ENCODE peak calls at places on chromosomes 16 and 17, in six cellular contexts. P, I, T, D, W and H are unnamed samples.
A peak's percentile ranks its signal among the peaks of the same experiment; 100 is the strongest.

GRCh38 chr16:87431926-87432325 is 39.8 kb downstream of the MAP1LC3B start:
- DNase-seq in P (no peak), I (no peak), T (no peak), D (no peak), W (no peak), H (no peak)

GRCh38 chr17:50514936-50515702 is 6.9 kb downstream of the MYCBPAP start:
- DNase-seq in P (peak; percentile 55), I (peak; percentile 61), T (no peak), D (no peak), W (no peak), H (no peak)

GRCh38 chr17:75970011-75970523 is 8.9 kb downstream of the ACOX1 start:
- DNase-seq in P (no peak), I (no peak), T (no peak), D (no peak), W (no peak), H (no peak)

GRCh38 chr16:19033761-19034160 is 33.7 kb upstream of the COQ7 start:
- DNase-seq in P (no peak), I (no peak), T (no peak), D (no peak), W (no peak), H (no peak)

GRCh38 chr17:37642706-37643105 is 540 bp downstream of the DDX52 start:
- DNase-seq in P (no peak), I (no peak), T (no peak), D (no peak), W (no peak), H (no peak)

GRCh38 chr16:1142911-1143310 is 10.0 kb upstream of the CACNA1H start:
- DNase-seq in P (no peak), I (no peak), T (no peak), D (no peak), W (no peak), H (no peak)

GRCh38 chr16:5490499-5490898 is 392.9 kb upstream of the EEF2KMT start:
- DNase-seq in P (peak; percentile 82), I (peak; percentile 87), T (no peak), D (peak; percentile 78), W (peak; percentile 6), H (no peak)

GRCh38 chr16:87388818-87389134 is 3.4 kb upstream of the MAP1LC3B start:
- DNase-seq in P (no peak), I (no peak), T (no peak), D (no peak), W (no peak), H (no peak)

GRCh38 chr16:19419691-19420060 is 2.0 kb downstream of the TMC5 start:
- DNase-seq in P (no peak), I (no peak), T (no peak), D (no peak), W (no peak), H (no peak)

GRCh38 chr16:75288596-75289120 is 37.2 kb upstream of the BCAR1 start:
- DNase-seq in P (no peak), I (no peak), T (no peak), D (no peak), W (no peak), H (no peak)

GRCh38 chr17:60902399-60902798 is 224.7 kb downstream of the BCAS3 start:
- DNase-seq in P (no peak), I (no peak), T (no peak), D (no peak), W (no peak), H (no peak)

GRCh38 chr17:5644065-5644464 is 59.8 kb upstream of the NLRP1 start:
- DNase-seq in P (no peak), I (no peak), T (no peak), D (no peak), W (no peak), H (no peak)

GRCh38 chr16:54072237-54072636 is 214.3 kb downstream of the IRX3 start:
- DNase-seq in P (peak; percentile 36), I (no peak), T (no peak), D (no peak), W (no peak), H (no peak)

GRCh38 chr17:31533546-31534155 is 142.2 kb downstream of the RAB11FIP4 start:
- DNase-seq in P (peak; percentile 66), I (peak; percentile 93), T (no peak), D (peak; percentile 62), W (no peak), H (no peak)

GRCh38 chr17:41547378-41547841 is 19.3 kb upstream of the KRT19 start:
- DNase-seq in P (peak; percentile 38), I (peak; percentile 70), T (peak; percentile 54), D (no peak), W (no peak), H (no peak)

GRCh38 chr17:19424934-19425868 is 14.2 kb downstream of the RNF112 start:
- DNase-seq in P (no peak), I (no peak), T (no peak), D (no peak), W (no peak), H (no peak)

GRCh38 chr16:1379054-1379862 is 27.5 kb downstream of the GNPTG start:
- DNase-seq in P (peak; percentile 92), I (peak; percentile 91), T (peak; percentile 58), D (peak; percentile 52), W (peak; percentile 85), H (peak; percentile 91)

GRCh38 chr17:81685108-81685507 is 1.3 kb downstream of the HGS start:
- DNase-seq in P (no peak), I (peak; percentile 52), T (no peak), D (no peak), W (no peak), H (no peak)

GRCh38 chr16:57859331-57859730 is 57.0 kb upstream of the KIFC3 start:
- DNase-seq in P (peak; percentile 79), I (peak; percentile 89), T (no peak), D (peak; percentile 38), W (no peak), H (no peak)

GRCh38 chr16:90020260-90020837 is 1.1 kb upstream of the DBNDD1 start:
- DNase-seq in P (no peak), I (no peak), T (no peak), D (no peak), W (no peak), H (no peak)
- H3K27ac ChIP-seq in P (no peak overlapping the region), I (peak overlapping the region; percentile 61), T (no peak overlapping the region), D (no peak overlapping the region), W (no peak overlapping the region), H (no peak overlapping the region)

GRCh38 chr17:7393613-7394451 is 493 bp downstream of the PLSCR3 start:
- DNase-seq in P (peak; percentile 85), I (peak; percentile 90), T (peak; percentile 31), D (peak; percentile 61), W (no peak), H (no peak)
- TF ChIP-seq CTCF in P (peak; percentile 40), I (peak; percentile 63), T (no peak), D (peak; percentile 10), W (no peak), H (no peak)

DNA sequence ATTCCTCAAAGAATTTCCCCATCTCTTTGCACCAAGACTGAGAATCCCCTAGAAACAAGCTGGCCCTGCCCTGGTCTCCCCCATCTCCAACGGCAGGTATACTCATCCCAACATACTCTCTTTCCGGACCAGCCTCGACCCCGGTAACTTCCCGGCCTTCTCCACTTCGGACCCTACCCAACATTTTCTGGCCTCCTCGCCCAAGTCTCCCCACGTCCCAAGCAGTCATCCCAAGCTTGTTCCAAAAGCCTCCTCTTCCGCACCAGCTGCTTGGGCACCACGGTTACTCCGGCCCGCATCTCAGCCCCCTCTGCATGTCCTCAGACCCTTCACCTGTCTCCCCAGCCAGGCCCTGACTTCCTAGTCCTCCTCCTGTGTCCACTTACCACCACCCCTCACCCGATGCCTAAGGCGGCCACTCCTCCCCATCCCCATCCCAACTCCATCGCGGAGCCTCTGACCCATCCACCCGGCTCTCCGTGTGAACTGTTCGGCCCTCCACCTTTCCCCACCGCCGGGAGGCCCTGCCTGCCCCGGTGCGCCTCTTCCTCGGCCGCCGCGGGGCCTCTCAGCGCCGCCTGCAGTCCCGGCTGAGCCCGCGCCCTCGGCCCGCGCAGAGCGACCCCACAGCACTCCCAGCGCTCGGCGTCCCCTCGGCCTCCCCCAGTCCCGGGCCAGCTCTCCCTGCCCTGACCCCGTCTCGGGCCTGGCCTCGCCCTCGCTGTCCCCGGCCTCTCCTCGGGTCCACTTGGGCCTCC is 993 bp downstream of the PITPNA start:
- DNase-seq in P (peak; percentile 67), I (peak; percentile 83), T (no peak), D (no peak), W (no peak), H (no peak)
- H3K4me3 ChIP-seq in P (peak overlapping the region; percentile 98), I (peak overlapping the region; percentile 85), T (peak overlapping the region; percentile 52), D (peak overlapping the region; percentile 54), W (peak overlapping the region; percentile 90), H (peak overlapping the region; percentile 88)

DNA sequence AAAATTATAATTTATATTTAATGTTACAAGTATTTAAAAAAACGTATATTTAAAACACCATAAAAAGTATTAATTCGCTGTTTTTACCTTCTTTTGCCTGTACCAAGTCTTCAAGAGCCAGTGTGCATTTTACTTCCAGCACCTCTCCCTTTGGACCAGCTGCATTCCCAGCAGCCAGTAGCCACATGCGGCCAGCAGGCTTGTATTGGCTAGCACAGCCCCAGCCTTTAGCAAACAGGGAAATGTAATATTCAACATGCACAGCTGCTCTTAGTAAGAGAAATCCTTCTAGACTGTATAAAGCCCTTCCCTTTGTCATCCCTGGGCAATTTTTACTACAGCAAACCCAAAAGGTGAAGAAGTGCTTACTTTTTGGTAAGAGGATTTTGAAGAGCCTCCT is 6.6 kb downstream of the DHODH start:
- DNase-seq in P (no peak), I (no peak), T (no peak), D (no peak), W (no peak), H (no peak)
- H3K27ac ChIP-seq in P (no peak overlapping the region), I (no peak overlapping the region), T (no peak overlapping the region), D (no peak overlapping the region), W (no peak overlapping the region), H (no peak overlapping the region)